ENCODE peak calls at places on chromosomes 6 and 20, in six cellular contexts. H, D, U, M, F and N are unnamed samples.

GRCh38 chr6:144898052-144898689 is 613.0 kb downstream of the UTRN start:
- DNase-seq in D (no peak), F (no peak), H (peak; percentile 5), M (peak; percentile 16), U (no peak), N (no peak)

GRCh38 chr20:62872184-62872862 is 10.7 kb upstream of the TCFL5 start:
- DNase-seq in U (no peak), H (no peak), D (no peak), F (no peak), M (no peak), N (no peak)

GRCh38 chr6:2950713-2951112 is 20.7 kb downstream of the SERPINB6 start:
- DNase-seq in U (no peak), F (no peak), H (no peak), D (no peak), M (no peak), N (no peak)

GRCh38 chr6:109165392-109165964 is 70.2 kb downstream of the CEP57L1 start:
- DNase-seq in M (peak; percentile 75), F (peak; percentile 89), U (peak; percentile 55), H (peak; percentile 89), D (no peak), N (peak; percentile 36)

GRCh38 chr20:49647509-49647908 is 66.2 kb downstream of the B4GALT5 start:
- DNase-seq in H (no peak), M (no peak), F (no peak), U (no peak), D (no peak), N (peak; percentile 33)

GRCh38 chr6:52995913-52996685 is 1.0 kb upstream of the GSTA4 start:
- DNase-seq in U (peak; percentile 61), F (peak; percentile 87), D (peak; percentile 89), M (peak; percentile 83), H (peak; percentile 87), N (peak; percentile 70)

GRCh38 chr20:3980260-3981131 is 34.9 kb downstream of the RNF24 start:
- DNase-seq in U (peak; percentile 26), F (peak; percentile 68), M (peak; percentile 82), D (peak; percentile 52), H (peak; percentile 61), N (no peak)

GRCh38 chr20:5918856-5919633 is 31.3 kb downstream of the TRMT6 start:
- DNase-seq in M (peak; percentile 51), U (no peak), H (peak; percentile 67), F (peak; percentile 62), D (peak; percentile 56), N (no peak)

GRCh38 chr20:17558154-17558940 is 11.5 kb upstream of the DSTN start:
- DNase-seq in M (peak; percentile 93), U (peak; percentile 73), H (peak; percentile 91), F (peak; percentile 89), D (peak; percentile 86), N (no peak)

GRCh38 chr20:8964944-8965562 is 103.8 kb upstream of the PLCB4 start:
- DNase-seq in U (no peak), M (no peak), D (no peak), F (no peak), H (no peak), N (no peak)

GRCh38 chr6:125791820-125792165 is 1.0 kb downstream of the NCOA7 start:
- DNase-seq in U (no peak), M (no peak), F (no peak), D (no peak), H (no peak), N (no peak)

GRCh38 chr20:47400685-47401084 is 44.2 kb upstream of the ZMYND8 start:
- DNase-seq in H (no peak), D (peak; percentile 43), M (no peak), U (no peak), F (no peak), N (no peak)

GRCh38 chr6:47478233-47479155 is 905 bp downstream of the CD2AP start:
- DNase-seq in F (peak; percentile 35), D (peak; percentile 39), U (no peak), M (peak; percentile 49), H (peak; percentile 38), N (no peak)

GRCh38 chr6:125101128-125101527 is 52.4 kb upstream of the TPD52L1 start:
- DNase-seq in H (no peak), U (no peak), D (no peak), F (no peak), M (no peak), N (no peak)

GRCh38 chr6:140636698-140637402 is 1262.4 kb upstream of the CITED2 start:
- DNase-seq in H (no peak), F (no peak), U (no peak), M (no peak), D (peak; percentile 91), N (no peak)

GRCh38 chr6:16688984-16689636 is 72.2 kb downstream of the ATXN1 start:
- DNase-seq in U (no peak), D (no peak), F (peak; percentile 89), M (peak; percentile 83), H (peak; percentile 83), N (peak; percentile 57)

GRCh38 chr6:70396796-70397729 is 16.2 kb upstream of the FAM135A start:
- DNase-seq in F (peak; percentile 27), H (peak; percentile 26), D (no peak), U (no peak), M (peak; percentile 11), N (no peak)

GRCh38 chr6:80425089-80425823 is 318.8 kb downstream of the BCKDHB start:
- DNase-seq in M (peak; percentile 93), F (peak; percentile 95), U (no peak), D (no peak), H (peak; percentile 91), N (peak; percentile 100)

GRCh38 chr6:146919017-146919416 is 285.2 kb upstream of the STXBP5 start:
- DNase-seq in U (no peak), F (no peak), H (no peak), M (no peak), D (no peak), N (no peak)

GRCh38 chr6:68710496-68710895 is 75.4 kb downstream of the ADGRB3 start:
- DNase-seq in D (no peak), H (no peak), F (no peak), M (no peak), U (no peak), N (no peak)

GRCh38 chr6:3231213-3232016 is 4.0 kb upstream of the TUBB2B start:
- DNase-seq in F (peak; percentile 83), M (peak; percentile 73), D (peak; percentile 85), U (peak; percentile 73), H (peak; percentile 74), N (no peak)

GRCh38 chr6:15876406-15876805 is 213.6 kb upstream of the DTNBP1 start:
- DNase-seq in D (no peak), M (peak; percentile 46), U (no peak), F (peak; percentile 29), H (peak; percentile 38), N (no peak)

GRCh38 chr6:19697744-19698290 is 139.4 kb upstream of the ID4 start:
- DNase-seq in H (peak; percentile 35), F (peak; percentile 58), U (no peak), D (no peak), M (peak; percentile 55), N (peak; percentile 65)

GRCh38 chr6:140908505-140908904 is 1224.2 kb upstream of the GJE1 start:
- DNase-seq in U (no peak), D (no peak), M (no peak), H (no peak), F (no peak), N (no peak)

GRCh38 chr20:58868795-58869194 is 16.3 kb downstream of the GNAS start:
- DNase-seq in D (no peak), F (no peak), H (no peak), U (peak; percentile 39), M (no peak), N (no peak)

GRCh38 chr20:36199293-36200257 is 36.7 kb upstream of the AAR2 start:
- DNase-seq in M (peak; percentile 76), F (peak; percentile 86), D (peak; percentile 80), H (peak; percentile 87), U (peak; percentile 85), N (peak; percentile 9)
- TF ChIP-seq CTCF in M (peak; percentile 91), F (peak; percentile 97), D (peak; percentile 86), H (peak; percentile 91), U (peak; percentile 79), N (peak; percentile 87)

GRCh38 chr6:14210663-14211595 is 93.4 kb downstream of the CD83 start:
- DNase-seq in U (peak; percentile 94), F (peak; percentile 93), M (peak; percentile 84), D (peak; percentile 96), H (peak; percentile 93), N (no peak)

GRCh38 chr6:14211596-14211961 is 94.0 kb downstream of the CD83 start:
- DNase-seq in H (peak; percentile 53), U (peak; percentile 57), D (peak; percentile 68), M (peak; percentile 54), F (peak; percentile 61), N (no peak)

GRCh38 chr6:14210077-14210476 is 92.5 kb downstream of the CD83 start:
- DNase-seq in F (no peak), M (no peak), D (no peak), U (no peak), H (no peak), N (no peak)

GRCh38 chr6:14212632-14213031 is 95.1 kb downstream of the CD83 start:
- DNase-seq in U (no peak), F (no peak), H (no peak), D (no peak), M (no peak), N (no peak)

DNA sequence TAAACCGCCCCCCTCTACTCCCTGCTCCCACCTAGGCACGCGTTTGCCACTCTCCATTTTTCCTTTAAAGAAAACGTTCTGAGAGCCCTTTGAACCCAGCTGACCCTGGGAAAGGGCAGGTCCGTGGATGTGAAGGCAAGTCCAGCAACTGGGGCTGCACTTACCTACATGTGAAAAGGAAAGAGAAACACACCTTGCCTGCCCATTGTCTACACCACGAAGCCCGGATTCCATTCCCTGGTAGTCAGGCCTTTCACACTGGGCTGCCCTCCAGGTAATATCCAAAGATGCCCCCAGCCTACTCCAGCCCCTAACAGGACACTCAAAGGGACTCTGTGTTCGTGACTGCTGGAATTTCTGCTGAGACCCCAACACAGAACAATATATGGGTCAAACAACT is 94.4 kb downstream of the CD83 start:
- DNase-seq in U (no peak), F (no peak), M (no peak), H (no peak), D (no peak), N (no peak)
- H3K4me3 ChIP-seq in U (peak overlapping the region; percentile 52), F (peak overlapping the region; percentile 30), M (no peak overlapping the region), H (no peak overlapping the region), D (peak overlapping the region; percentile 54), N (no peak overlapping the region)

GRCh38 chr20:38935285-38935684 is 9.1 kb downstream of the FAM83D start:
- DNase-seq in H (peak; percentile 56), U (no peak), M (peak; percentile 34), F (peak; percentile 47), D (no peak), N (no peak)
- TF ChIP-seq CTCF in H (peak; percentile 30), U (no peak), M (peak; percentile 34), F (peak; percentile 21), D (no peak), N (no peak)

GRCh38 chr6:34027939-34028441 is 117.9 kb downstream of the GRM4 start:
- DNase-seq in H (no peak), U (no peak), M (no peak), F (no peak), D (no peak), N (no peak)

GRCh38 chr6:34031567-34032383 is 114.1 kb downstream of the GRM4 start:
- DNase-seq in M (no peak), U (no peak), H (no peak), F (no peak), D (no peak), N (no peak)

GRCh38 chr6:34030831-34031566 is 114.9 kb downstream of the GRM4 start:
- DNase-seq in U (no peak), F (no peak), M (no peak), D (peak; percentile 9), H (no peak), N (no peak)

GRCh38 chr6:34028691-34029360 is 117.1 kb downstream of the GRM4 start:
- DNase-seq in D (no peak), F (no peak), H (no peak), M (no peak), U (no peak), N (no peak)

GRCh38 chr6:34029489-34030280 is 116.2 kb downstream of the GRM4 start:
- DNase-seq in U (no peak), F (no peak), H (no peak), D (no peak), M (no peak), N (no peak)
- H3K4me3 ChIP-seq in U (no peak overlapping the region), F (no peak overlapping the region), H (no peak overlapping the region), D (no peak overlapping the region), M (no peak overlapping the region), N (no peak overlapping the region)